ENCODE peak calls at places on chromosomes 16 and 17, in eight cellular contexts. H is stimulated activated CD8-positive, alpha-beta memory T cell treated with anti-CD3 and anti-CD28 coated beads, Interleukin-2, amount 100 ng/mL, for 48 hours; C is NCI-H2029 treated with DMSO at 0.1 percent for 48 hours; A is stomach; W is tibial nerve; T is posterior vena cava; L is OCI-LY7; Y is H7. I is an unnamed sample.

GRCh38 chr16:25721439-25721838 is 29.7 kb downstream of the HS3ST4 start:
- DNase-seq in H (no peak), C (no peak), A (no peak), W (no peak), T (no peak), L (no peak), Y (no peak), I (no peak)

GRCh38 chr17:19796457-19796856 is 48.4 kb upstream of the ALDH3A1 start:
- DNase-seq in H (no peak), C (no peak), A (no peak), W (no peak), T (no peak), L (peak; percentile 8), Y (no peak), I (no peak)

GRCh38 chr17:70599198-70599597 is 429.9 kb downstream of the KCNJ2 start:
- DNase-seq in H (no peak), C (no peak), A (no peak), W (no peak), T (no peak), L (no peak), Y (no peak), I (no peak)

GRCh38 chr17:72591500-72592241 is 470.9 kb downstream of the SOX9 start:
- DNase-seq in H (no peak), C (no peak), A (no peak), W (no peak), T (peak; percentile 78), L (no peak), Y (peak; percentile 71), I (no peak)

GRCh38 chr17:21539146-21539545 is 153.2 kb upstream of the KCNJ18 start:
- DNase-seq in H (no peak), C (no peak), A (no peak), W (no peak), T (no peak), L (no peak), Y (no peak), I (no peak)

GRCh38 chr17:64779344-64780095 is 117.4 kb upstream of the SMURF2 start:
- DNase-seq in H (no peak), C (no peak), A (no peak), W (no peak), T (no peak), L (no peak), Y (peak; percentile 80), I (no peak)

GRCh38 chr17:65515959-65516948 is 45.2 kb downstream of the AXIN2 start:
- DNase-seq in H (no peak), C (no peak), A (no peak), W (no peak), T (peak; percentile 78), L (no peak), Y (peak; percentile 68), I (no peak)

GRCh38 chr16:49639739-49640388 is 216.0 kb downstream of the ZNF423 start:
- DNase-seq in H (no peak), C (no peak), A (no peak), W (no peak), T (peak; percentile 90), L (no peak), Y (peak; percentile 84), I (no peak)

GRCh38 chr16:1749152-1750117 is 21.9 kb downstream of the NME3 start:
- DNase-seq in H (no peak), C (no peak), A (no peak), W (no peak), T (no peak), L (no peak), Y (no peak), I (no peak)

GRCh38 chr17:37849617-37849972 is 74.6 kb upstream of the TBC1D3K start:
- DNase-seq in H (no peak), C (no peak), A (no peak), W (no peak), T (no peak), L (no peak), Y (no peak), I (no peak)

I was measured in HuH-7.